ENCODE peak calls at places on chromosomes 4 and X, in six cellular contexts. B, O, K, H, V and J are unnamed samples.

GRCh38 chr4:163142246-163142645 is 24.4 kb downstream of the NAF1 start:
- DNase-seq in B (no peak), O (no peak), K (no peak), H (no peak), V (no peak), J (no peak)

GRCh38 chrX:39821011-39821708 is 276.6 kb downstream of the BCOR start:
- DNase-seq in B (no peak), O (peak; percentile 45), K (peak; percentile 35), H (no peak), V (peak; percentile 61), J (no peak)

GRCh38 chr4:126358041-126358440 is 1043.3 kb downstream of the FAT4 start:
- DNase-seq in B (no peak), O (no peak), K (no peak), H (no peak), V (no peak), J (no peak)

GRCh38 chr4:112514079-112514448 is 1.9 kb downstream of the NEUROG2 start:
- DNase-seq in B (no peak), O (no peak), K (no peak), H (no peak), V (peak; percentile 72), J (no peak)

GRCh38 chr4:90127223-90127705 is at the start of gene CCSER1:
- DNase-seq in B (peak; percentile 10), O (peak; percentile 92), K (peak; percentile 39), H (no peak), V (peak; percentile 62), J (no peak)

GRCh38 chrX:153765138-153766079 is 1.4 kb downstream of the PLXNB3 start:
- DNase-seq in B (no peak), O (peak; percentile 65), K (peak; percentile 21), H (no peak), V (no peak), J (no peak)

GRCh38 chr4:47484169-47484568 is 906 bp upstream of the ATP10D start:
- DNase-seq in B (no peak), O (no peak), K (no peak), H (no peak), V (no peak), J (no peak)

GRCh38 chrX:44494357-44494756 is 48.3 kb downstream of the FUNDC1 start:
- DNase-seq in B (peak; percentile 7), O (no peak), K (no peak), H (no peak), V (no peak), J (no peak)

GRCh38 chrX:153970398-153971123 is 1.1 kb downstream of the HCFC1 start:
- DNase-seq in B (peak; percentile 80), O (peak; percentile 42), K (peak; percentile 79), H (no peak), V (peak; percentile 77), J (no peak)

GRCh38 chr4:176964116-176964691 is 171.5 kb upstream of the VEGFC start:
- DNase-seq in B (peak; percentile 34), O (no peak), K (no peak), H (no peak), V (no peak), J (no peak)

GRCh38 chr4:106978046-106978774 is 57.9 kb downstream of the DKK2 start:
- DNase-seq in B (no peak), O (no peak), K (no peak), H (no peak), V (no peak), J (no peak)

GRCh38 chr4:180057891-180058643 is 2185.1 kb upstream of the TENM3 start:
- DNase-seq in B (peak; percentile 29), O (peak; percentile 35), K (peak; percentile 17), H (no peak), V (peak; percentile 60), J (no peak)

GRCh38 chr4:70681730-70682129 is 6.6 kb upstream of the UTP3 start:
- DNase-seq in B (no peak), O (no peak), K (no peak), H (no peak), V (no peak), J (no peak)

GRCh38 chr4:56345461-56345860 is 41.8 kb downstream of the AASDH start:
- DNase-seq in B (no peak), O (no peak), K (no peak), H (no peak), V (no peak), J (peak; percentile 4)

GRCh38 chr4:70575964-70576363 is 16.1 kb upstream of the AMBN start:
- DNase-seq in B (no peak), O (no peak), K (no peak), H (no peak), V (no peak), J (no peak)

GRCh38 chr4:188295899-188296298 is 156.7 kb downstream of the TRIML1 start:
- DNase-seq in B (no peak), O (no peak), K (peak; percentile 58), H (no peak), V (no peak), J (peak; percentile 6)

GRCh38 chr4:133866328-133866699 is 335.3 kb downstream of the PABPC4L start:
- DNase-seq in B (no peak), O (no peak), K (peak; percentile 10), H (no peak), V (no peak), J (no peak)